ENCODE peak calls at places on chromosome 11, in nine cellular contexts. W, R, O, F, E, P, D, C and Y are unnamed samples. For H3K36me3, the result is how much of the 10 kb centered on the place peaks cover.

GRCh38 chr11:124086447-124086846 is 28.8 kb upstream of the VWA5A start:
- DNase-seq in E (peak), O (no peak), P (no peak), W (no peak), F (no peak), C (no peak), R (no peak), D (peak), Y (no peak)

GRCh38 chr11:72807789-72808188 is 6.4 kb upstream of the ATG16L2 start:
- DNase-seq in C (no peak), P (no peak), R (no peak), E (no peak), D (no peak), O (no peak), W (no peak), F (no peak), Y (no peak)

GRCh38 chr11:862704-863388 is 20.2 kb downstream of the TSPAN4 start:
- DNase-seq in E (peak), P (no peak), F (no peak), D (no peak), R (no peak), W (no peak), C (no peak), O (no peak), Y (no peak)

GRCh38 chr11:69157156-69157821 is 1.6 kb downstream of the SMIM38 start:
- DNase-seq in C (no peak), P (no peak), F (no peak), D (no peak), W (peak), O (no peak), E (peak), R (peak), Y (no peak)

GRCh38 chr11:32466279-32466915 is 31.1 kb upstream of the WT1 start:
- DNase-seq in W (no peak), F (no peak), C (no peak), E (no peak), O (no peak), R (no peak), P (no peak), D (no peak), Y (no peak)

GRCh38 chr11:17384002-17384511 is 4.4 kb downstream of the KCNJ11 start:
- DNase-seq in D (peak), F (peak), E (peak), P (peak), C (no peak), W (peak), R (peak), O (peak), Y (peak)

GRCh38 chr11:64990222-64990918 is 6.4 kb downstream of the BATF2 start:
- DNase-seq in F (no peak), C (no peak), W (peak), P (no peak), O (no peak), E (peak), R (no peak), D (no peak), Y (no peak)

GRCh38 chr11:37963440-37963839 is 1365.4 kb upstream of the RAG2 start:
- DNase-seq in E (peak), C (no peak), P (no peak), D (peak), F (no peak), R (no peak), W (no peak), O (no peak), Y (no peak)

GRCh38 chr11:130672911-130673310 is 224.5 kb downstream of the ADAMTS15 start:
- DNase-seq in P (no peak), E (no peak), W (no peak), C (no peak), R (no peak), F (no peak), D (no peak), O (no peak), Y (no peak)

GRCh38 chr11:111974451-111974850 is 37.3 kb downstream of the DIXDC1 start:
- DNase-seq in P (no peak), E (no peak), O (no peak), W (no peak), C (no peak), R (no peak), F (no peak), D (no peak), Y (no peak)

GRCh38 chr11:47819743-47820142 is 28.4 kb downstream of the NUP160 start:
- DNase-seq in W (no peak), D (no peak), P (no peak), O (no peak), R (no peak), E (no peak), F (no peak), C (no peak), Y (no peak)
- H3K36me3 ChIP-seq in W (half or more), D (under half), P (under half), O (under half), R (half or more), E (under half), F (half or more), C (half or more), Y (under half)

DNA sequence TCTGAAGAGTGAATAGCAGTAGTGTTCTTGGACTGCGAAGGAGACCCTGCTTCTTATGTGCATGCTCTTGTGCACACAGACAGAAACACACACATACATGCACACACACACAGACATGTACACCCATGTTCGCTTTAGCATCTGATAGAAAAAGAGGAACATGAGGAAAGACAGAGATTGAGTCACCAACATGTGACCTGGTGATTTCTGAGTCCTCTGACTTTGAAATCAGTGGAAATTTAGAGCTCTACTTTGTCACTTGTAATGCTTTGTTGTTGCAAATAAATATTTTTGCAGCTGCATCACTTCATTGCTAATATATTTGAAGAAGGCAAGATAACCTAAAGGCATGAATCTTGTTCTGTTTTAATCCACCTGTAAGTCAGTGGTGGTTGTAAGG is 23.8 kb downstream of the CD44 start:
- DNase-seq in D (no peak), W (no peak), P (no peak), C (no peak), E (no peak), O (no peak), R (no peak), F (no peak), Y (no peak)
- H3K36me3 ChIP-seq in D (under half), W (under half), P (under half), C (under half), E (under half), O (under half), R (under half), F (under half), Y (under half)

GRCh38 chr11:125670131-125670530 is 10.5 kb downstream of the ACRV1 start:
- DNase-seq in C (no peak), E (no peak), W (no peak), R (no peak), D (no peak), F (no peak), P (no peak), O (no peak), Y (no peak)
- H3K36me3 ChIP-seq in C (under half), E (under half), W (under half), R (under half), D (under half), F (half or more), P (under half), O (under half), Y (under half)

DNA sequence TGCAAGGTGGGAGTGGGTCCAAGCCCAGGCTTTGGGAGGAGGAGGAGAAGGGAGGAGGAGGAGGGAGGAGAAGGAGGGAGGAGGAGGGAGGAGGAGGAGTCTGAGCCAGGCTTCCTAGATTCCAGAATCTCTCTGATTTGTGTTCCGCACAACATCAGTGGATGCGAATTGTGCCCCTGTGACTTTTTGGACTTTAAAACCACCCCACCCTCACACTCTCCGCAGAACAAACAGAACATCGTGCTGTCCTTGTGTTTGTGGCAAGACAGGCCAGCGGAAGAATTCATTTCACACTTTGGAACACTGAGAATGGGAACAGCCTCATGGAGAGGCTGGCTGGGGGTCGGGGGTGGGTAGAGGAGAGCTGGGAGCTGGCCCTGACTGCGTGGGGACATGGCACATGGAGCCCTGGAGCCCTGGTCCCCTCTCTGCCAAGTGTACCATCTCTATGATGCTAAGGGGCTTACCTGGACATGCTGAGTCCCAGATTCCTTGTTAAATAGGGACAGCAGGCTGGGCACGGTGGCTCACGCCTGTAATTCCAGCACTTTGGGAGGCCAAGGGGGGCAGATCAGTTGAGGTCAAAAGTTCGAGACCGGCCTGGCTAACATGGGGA is 16.4 kb upstream of the SHANK2 start:
- DNase-seq in E (no peak), W (no peak), O (no peak), P (no peak), D (no peak), R (peak), F (no peak), C (no peak), Y (no peak)
- H3K36me3 ChIP-seq in E (under half), W (under half), O (under half), P (under half), D (under half), R (under half), F (under half), C (under half), Y (under half)

GRCh38 chr11:3712274-3712673 is 41.1 kb upstream of the CHRNA10 start:
- DNase-seq in R (no peak), D (no peak), E (no peak), P (no peak), O (no peak), W (no peak), C (no peak), F (no peak), Y (no peak)

GRCh38 chr11:3710485-3711259 is 39.5 kb upstream of the CHRNA10 start:
- DNase-seq in E (no peak), D (peak), F (no peak), R (no peak), C (no peak), O (no peak), W (no peak), P (no peak), Y (no peak)

GRCh38 chr11:3707176-3707575 is 36.0 kb upstream of the CHRNA10 start:
- DNase-seq in W (no peak), P (no peak), O (no peak), F (no peak), R (no peak), C (no peak), E (no peak), D (no peak), Y (no peak)

DNA sequence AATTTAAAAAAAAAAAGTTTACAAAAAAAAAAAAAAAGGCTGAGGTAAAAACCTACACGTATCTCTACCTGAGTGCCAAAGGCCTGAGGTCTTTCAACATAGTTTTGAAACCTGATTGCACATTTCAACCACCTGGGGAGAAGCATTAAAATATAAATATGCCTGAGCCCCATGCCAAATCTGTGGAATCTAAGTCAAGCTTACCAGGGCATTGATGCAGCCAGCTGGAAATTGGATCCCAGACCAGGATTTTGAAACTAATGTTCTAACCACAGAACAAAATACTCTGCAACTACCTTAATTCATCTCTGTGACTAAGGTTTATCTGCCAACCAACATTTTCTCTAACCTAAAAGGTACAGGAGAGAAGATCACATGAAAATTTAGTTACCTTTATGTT is 38.8 kb upstream of the CHRNA10 start:
- DNase-seq in F (no peak), C (no peak), W (no peak), R (no peak), D (peak), O (no peak), P (no peak), E (no peak), Y (no peak)
- H3K36me3 ChIP-seq in F (half or more), C (half or more), W (half or more), R (half or more), D (under half), O (under half), P (under half), E (under half), Y (half or more)

GRCh38 chr11:62665075-62665629 is at the start of the genes C11orf98 and CSKMT:
- DNase-seq in F (peak), C (peak), D (peak), R (peak), W (peak), P (peak), O (peak), E (peak), Y (peak)
- H3K36me3 ChIP-seq in F (under half), C (under half), D (under half), R (under half), W (under half), P (under half), O (under half), E (under half), Y (under half)

GRCh38 chr11:76665921-76666351 is 4.6 kb downstream of the LRRC32 start:
- DNase-seq in P (no peak), E (peak), O (no peak), D (no peak), R (peak), C (no peak), F (no peak), W (no peak), Y (no peak)
- H3K36me3 ChIP-seq in P (under half), E (under half), O (under half), D (under half), R (under half), C (under half), F (under half), W (under half), Y (under half)

DNA sequence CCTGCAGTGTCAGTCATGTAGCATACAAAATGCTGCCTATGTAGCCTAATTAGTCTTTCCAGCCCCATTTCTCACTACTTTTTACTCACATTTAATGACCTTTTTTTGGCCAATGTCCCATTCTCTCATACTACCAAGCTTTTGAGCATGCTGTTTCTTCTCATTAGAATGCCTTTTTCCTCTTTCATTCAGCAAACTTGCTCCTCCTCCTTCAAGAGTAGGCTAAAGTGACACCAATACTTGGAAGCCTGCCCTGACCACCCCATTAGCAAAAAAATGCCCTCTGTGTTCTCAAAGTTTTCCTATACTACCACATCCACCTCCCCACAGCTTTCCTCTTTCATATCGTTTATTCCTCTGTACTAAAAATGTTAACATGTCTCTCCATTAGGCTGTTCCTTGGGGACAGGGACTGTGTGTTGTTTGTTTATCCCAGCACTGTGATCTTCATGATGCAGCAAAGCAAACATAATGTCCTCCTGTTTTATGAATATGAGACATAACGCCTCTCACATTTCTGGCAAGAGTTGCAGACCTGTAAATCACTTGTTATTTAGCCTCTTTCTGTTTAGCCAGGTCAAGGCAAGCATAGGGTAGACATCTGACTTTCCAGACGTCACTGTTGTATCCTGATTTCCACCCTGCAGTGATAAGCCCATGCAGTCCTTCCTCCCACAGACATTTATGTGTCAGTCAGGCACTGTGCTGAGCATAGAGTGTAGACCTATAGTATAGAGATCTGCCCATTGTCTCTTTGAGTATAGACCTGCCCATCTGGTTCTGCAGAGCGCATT is 62.0 kb upstream of the UCP3 start:
- DNase-seq in C (no peak), P (no peak), W (no peak), F (no peak), D (no peak), E (no peak), R (no peak), O (no peak), Y (no peak)
- H3K36me3 ChIP-seq in C (under half), P (under half), W (half or more), F (half or more), D (under half), E (under half), R (under half), O (under half), Y (under half)

GRCh38 chr11:19933801-19934488 is 221.3 kb downstream of the NAV2 start:
- DNase-seq in R (no peak), F (no peak), D (no peak), W (no peak), P (no peak), O (no peak), C (no peak), E (no peak), Y (no peak)
- H3K36me3 ChIP-seq in R (under half), F (under half), D (under half), W (under half), P (under half), O (under half), C (under half), E (under half), Y (under half)